ENCODE peak calls at places on chromosomes 1 and 21, in five cellular contexts. E is psoas muscle, H is kidney, I is suprapubic skin, X is IMR-90. C is an unnamed sample.

GRCh38 chr1:36257375-36257767 is 33.1 kb downstream of the THRAP3 start:
- DNase-seq in E (peak; percentile 66), H (no peak), I (no peak), X (no peak), C (no peak)

GRCh38 chr1:224377676-224378006 is 21.0 kb downstream of the CNIH4 start:
- DNase-seq in H (no peak), E (no peak), I (no peak), X (peak; percentile 84), C (no peak)

GRCh38 chr1:211829343-211830054 is 1.1 kb downstream of the LPGAT1 start:
- DNase-seq in E (peak; percentile 23), I (no peak), H (no peak), X (no peak), C (no peak)

GRCh38 chr1:112373841-112374240 is 22.2 kb upstream of the CTTNBP2NL start:
- DNase-seq in H (no peak), X (no peak), I (no peak), E (no peak), C (no peak)

GRCh38 chr1:201703646-201704438 is 125.1 kb upstream of the IPO9 start:
- DNase-seq in I (peak; percentile 90), X (peak; percentile 77), E (peak; percentile 84), H (peak; percentile 94), C (peak; percentile 88)

GRCh38 chr1:1543706-1544099 is 3.3 kb upstream of the TMEM240 start:
- DNase-seq in E (peak; percentile 80), X (no peak), H (no peak), I (no peak), C (no peak)

GRCh38 chr1:192475970-192476369 is 99.6 kb upstream of the RGS1 start:
- DNase-seq in H (no peak), I (no peak), X (no peak), E (no peak), C (no peak)

GRCh38 chr1:85339089-85339488 is 62.7 kb upstream of the BCL10 start:
- DNase-seq in I (no peak), X (peak; percentile 76), H (no peak), E (no peak), C (no peak)

GRCh38 chr1:153533689-153534201 is 2.0 kb downstream of the S100A6 start:
- DNase-seq in E (peak; percentile 74), I (no peak), X (peak; percentile 93), H (peak; percentile 80), C (no peak)

GRCh38 chr1:31939484-31940329 is 1.5 kb upstream of the PTP4A2 start:
- DNase-seq in H (peak; percentile 87), X (peak; percentile 90), E (peak; percentile 50), I (no peak), C (no peak)

GRCh38 chr1:192575499-192576189 is at the start of gene RGS1:
- DNase-seq in E (no peak), I (no peak), X (no peak), H (peak; percentile 51), C (no peak)

GRCh38 chr1:180920702-180921101 is 8.0 kb downstream of the KIAA1614 start:
- DNase-seq in I (no peak), E (no peak), H (peak; percentile 54), X (no peak), C (no peak)

GRCh38 chr1:48680411-48681035 is 96.2 kb downstream of the BEND5 start:
- DNase-seq in I (no peak), E (no peak), H (no peak), X (no peak), C (no peak)

GRCh38 chr1:204419064-204419403 is 7.4 kb upstream of the PPP1R15B start:
- DNase-seq in I (no peak), X (peak; percentile 52), H (no peak), E (no peak), C (no peak)

GRCh38 chr21:38505654-38506523 is 7.6 kb upstream of the ERG start:
- DNase-seq in H (no peak), I (no peak), X (peak; percentile 71), E (no peak), C (no peak)

GRCh38 chr1:177567393-177567792 is 396.6 kb downstream of the BRINP2 start:
- DNase-seq in E (no peak), I (no peak), H (no peak), X (peak; percentile 8), C (no peak)

GRCh38 chr1:36253463-36253862 is 29.2 kb downstream of the THRAP3 start:
- DNase-seq in X (peak; percentile 50), I (no peak), H (no peak), E (no peak), C (no peak)

GRCh38 chr1:154906621-154907081 is 29.9 kb downstream of the PMVK start:
- DNase-seq in E (no peak), H (no peak), I (no peak), X (no peak), C (no peak)

GRCh38 chr1:224510880-224511645 is 76.5 kb upstream of the WDR26 start:
- DNase-seq in H (no peak), I (no peak), E (no peak), X (peak; percentile 73), C (no peak)

GRCh38 chr21:18298228-18298627 is 53.6 kb downstream of the CHODL start:
- DNase-seq in I (no peak), E (no peak), X (no peak), H (no peak), C (no peak)

GRCh38 chr21:45126085-45126687 is 51.8 kb downstream of the ADARB1 start:
- DNase-seq in E (no peak), H (no peak), X (no peak), I (no peak), C (no peak)

GRCh38 chr1:19311503-19311930 is 427 bp downstream of the AKR7A2 start:
- DNase-seq in E (no peak), H (peak; percentile 84), I (no peak), X (no peak), C (no peak)

GRCh38 chr1:199545780-199546179 is 481.7 kb upstream of the NR5A2 start:
- DNase-seq in E (no peak), H (no peak), I (no peak), X (no peak), C (no peak)

GRCh38 chr1:165883056-165883455 is 55.6 kb downstream of the UCK2 start:
- DNase-seq in X (no peak), H (no peak), E (no peak), I (no peak), C (no peak)

GRCh38 chr1:165880993-165881392 is 53.6 kb downstream of the UCK2 start:
- DNase-seq in E (no peak), X (no peak), I (no peak), H (no peak), C (no peak)

GRCh38 chr1:165884009-165884689 is 56.7 kb downstream of the UCK2 start:
- DNase-seq in H (no peak), I (no peak), X (no peak), E (no peak), C (no peak)

GRCh38 chr1:165879946-165880345 is 52.5 kb downstream of the UCK2 start:
- DNase-seq in E (no peak), X (no peak), I (no peak), H (no peak), C (no peak)

GRCh38 chr1:165882168-165882837 is 54.9 kb downstream of the UCK2 start:
- DNase-seq in I (no peak), H (no peak), E (no peak), X (no peak), C (no peak)
- TF ChIP-seq CTCF in I (no peak), H (no peak), E (no peak), X (no peak), C (no peak)

GRCh38 chr1:29415156-29415830 is 179.0 kb downstream of the PTPRU start:
- DNase-seq in X (no peak), I (no peak), H (no peak), E (no peak), C (peak; percentile 39)
- TF ChIP-seq CTCF in X (no peak), I (no peak), H (no peak), E (no peak), C (peak; percentile 37)

GRCh38 chr1:46448109-46448911 is 41.3 kb upstream of the DMBX1 start:
- DNase-seq in E (peak; percentile 32), I (no peak), X (no peak), H (no peak), C (peak; percentile 77)

GRCh38 chr1:46444466-46444865 is 45.2 kb upstream of the DMBX1 start:
- DNase-seq in I (no peak), E (no peak), X (no peak), H (no peak), C (no peak)

GRCh38 chr1:46446646-46447498 is 42.8 kb upstream of the DMBX1 start:
- DNase-seq in E (peak; percentile 71), X (peak; percentile 51), H (no peak), I (peak; percentile 90), C (peak; percentile 86)

GRCh38 chr1:46447499-46448108 is 42.0 kb upstream of the DMBX1 start:
- DNase-seq in I (no peak), E (no peak), H (no peak), X (no peak), C (no peak)

DNA sequence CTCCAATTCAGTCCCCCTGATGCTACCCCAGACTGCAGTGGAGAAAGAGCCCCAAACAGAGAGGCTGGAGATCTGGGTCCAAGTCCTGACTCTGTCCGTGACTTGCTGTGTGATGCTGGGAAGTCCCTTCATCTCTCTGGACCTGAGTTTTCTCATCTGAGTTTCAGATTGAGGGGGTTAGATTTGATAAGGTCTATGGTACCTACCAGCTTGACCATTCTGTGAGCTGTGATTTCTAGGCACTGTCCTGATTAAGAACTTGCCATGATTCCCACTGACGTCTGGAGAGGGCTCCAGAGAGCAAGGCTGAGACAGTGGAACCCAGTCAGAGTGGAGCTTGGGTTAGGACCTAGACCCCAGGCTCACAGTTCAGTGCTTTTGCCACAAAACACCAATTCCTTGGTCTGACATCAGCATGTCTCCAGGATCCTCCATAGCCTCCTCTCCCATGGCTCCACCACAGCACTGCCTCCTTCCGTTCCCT is 43.8 kb upstream of the DMBX1 start:
- DNase-seq in E (no peak), H (no peak), X (no peak), I (no peak), C (no peak)
- TF ChIP-seq CTCF in E (no peak), H (no peak), X (no peak), I (no peak), C (no peak)

GRCh38 chr1:186927884-186928283 is 99.1 kb downstream of the PLA2G4A start:
- DNase-seq in X (no peak), E (no peak), I (no peak), H (no peak), C (no peak)

GRCh38 chr1:186923434-186923833 is 94.7 kb downstream of the PLA2G4A start:
- DNase-seq in E (no peak), H (no peak), I (no peak), X (no peak), C (no peak)

GRCh38 chr1:186930248-186930647 is 101.5 kb downstream of the PLA2G4A start:
- DNase-seq in I (no peak), E (no peak), H (no peak), X (peak; percentile 58), C (no peak)

DNA sequence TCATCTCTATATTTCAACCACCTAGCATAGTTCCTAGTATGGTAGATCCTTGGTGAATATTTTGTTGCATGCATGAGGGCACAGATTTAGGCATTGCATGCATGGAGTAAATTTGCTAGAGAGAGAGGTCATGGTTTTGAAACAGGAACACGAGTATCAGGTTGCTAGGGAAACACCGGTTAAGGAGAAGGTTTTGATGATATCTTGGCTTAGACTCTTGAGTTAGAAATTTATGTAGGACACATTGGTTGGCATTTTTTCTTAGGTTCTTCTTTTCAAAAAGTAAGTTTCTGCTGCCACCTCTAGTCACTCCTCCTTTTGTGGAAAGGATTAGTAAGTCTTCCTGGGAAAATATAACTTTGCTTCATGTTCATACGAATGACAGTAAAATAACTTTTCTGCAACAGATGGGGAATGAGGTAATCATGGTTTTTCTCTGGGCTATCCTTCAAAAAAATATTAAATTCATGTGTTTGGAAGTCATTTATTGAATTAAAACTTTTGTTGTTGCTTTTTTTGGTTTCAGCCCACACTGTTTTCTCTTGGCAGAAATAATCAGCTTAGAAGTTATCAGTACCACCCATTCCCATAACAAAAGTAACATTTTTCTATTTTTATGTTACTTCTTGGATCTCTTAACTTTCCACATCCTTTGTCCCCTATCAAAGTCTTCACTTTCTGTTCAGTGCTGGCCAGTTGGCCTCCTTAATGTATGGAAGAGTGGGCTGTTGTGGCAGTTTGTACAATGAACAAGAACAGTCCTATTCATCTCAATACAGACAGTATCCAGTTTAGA is 97.3 kb downstream of the PLA2G4A start:
- DNase-seq in H (no peak), X (peak; percentile 15), E (no peak), I (no peak), C (no peak)
- TF ChIP-seq CTCF in H (no peak), X (no peak), E (no peak), I (no peak), C (no peak)